ENCODE peak calls at places on chromosomes 3 and 15, in six cellular contexts. Z is body of pancreas, Q is lower leg skin, F is cardiac fibroblast, X is foreskin fibroblast, G is hepatocyte. K is an unnamed sample.

GRCh38 chr3:129702934-129703712 is 96.6 kb upstream of the PLXND1 start:
- DNase-seq in Z (no peak), Q (no peak), F (no peak), X (peak), G (no peak), K (no peak)

GRCh38 chr3:177135841-177136492 is 61.3 kb downstream of the TBL1XR1 start:
- DNase-seq in Z (no peak), Q (no peak), F (no peak), X (no peak), G (peak), K (no peak)

GRCh38 chr3:192899540-192899982 is 18.1 kb downstream of the MB21D2 start:
- DNase-seq in Z (no peak), Q (no peak), F (peak), X (peak), G (no peak), K (no peak)

GRCh38 chr15:32730677-32731654 is 13.2 kb downstream of the GREM1 start:
- DNase-seq in Z (peak), Q (no peak), F (peak), X (no peak), G (peak), K (peak)

GRCh38 chr3:109545746-109546145 is 208.4 kb upstream of the DPPA4 start:
- DNase-seq in Z (no peak), Q (no peak), F (no peak), X (no peak), G (no peak), K (no peak)

GRCh38 chr15:43516801-43517353 is 531 bp upstream of the MAP1A start:
- DNase-seq in Z (no peak), Q (no peak), F (peak), X (peak), G (peak), K (no peak)

GRCh38 chr3:50190921-50191660 is at the start of gene GNAT1:
- DNase-seq in Z (no peak), Q (no peak), F (no peak), X (no peak), G (no peak), K (no peak)

GRCh38 chr3:120410541-120410940 is 40.3 kb downstream of the FSTL1 start:
- DNase-seq in Z (no peak), Q (no peak), F (peak), X (no peak), G (no peak), K (no peak)

GRCh38 chr3:195003893-195004289 is 267.1 kb downstream of the XXYLT1 start:
- DNase-seq in Z (no peak), Q (no peak), F (no peak), X (no peak), G (no peak), K (no peak)

GRCh38 chr15:99495430-99496301 is 70.1 kb upstream of the MEF2A start:
- DNase-seq in Z (no peak), Q (no peak), F (peak), X (peak), G (peak), K (no peak)

GRCh38 chr15:25930931-25931330 is 67.8 kb upstream of the ATP10A start:
- DNase-seq in Z (no peak), Q (no peak), F (no peak), X (no peak), G (no peak), K (no peak)

GRCh38 chr15:67783303-67783702 is 42.0 kb upstream of the SKOR1 start:
- DNase-seq in Z (no peak), Q (no peak), F (no peak), X (no peak), G (no peak), K (no peak)

GRCh38 chr3:166471074-166471753 is 634.0 kb upstream of the BCHE start:
- DNase-seq in Z (no peak), Q (no peak), F (no peak), X (no peak), G (no peak), K (no peak)

GRCh38 chr15:66928101-66928500 is 137.3 kb upstream of the SMAD3 start:
- DNase-seq in Z (no peak), Q (no peak), F (no peak), X (no peak), G (no peak), K (no peak)

GRCh38 chr3:141557961-141558706 is 71.3 kb downstream of the RASA2 start:
- DNase-seq in Z (no peak), Q (no peak), F (no peak), X (no peak), G (peak), K (no peak)

GRCh38 chr15:77533986-77534385 is 98.7 kb downstream of the LINGO1 start:
- DNase-seq in Z (no peak), Q (no peak), F (no peak), X (peak), G (no peak), K (no peak)

GRCh38 chr15:40054746-40055575 is 16.0 kb upstream of the SRP14 start:
- DNase-seq in Z (peak), Q (no peak), F (no peak), X (peak), G (no peak), K (no peak)

GRCh38 chr15:72082176-72082575 is 35.8 kb downstream of the MYO9A start:
- DNase-seq in Z (no peak), Q (no peak), F (no peak), X (no peak), G (no peak), K (no peak)

GRCh38 chr3:156150434-156151066 is 30.2 kb downstream of the KCNAB1 start:
- DNase-seq in Z (peak), Q (peak), F (peak), X (peak), G (peak), K (peak)

GRCh38 chr3:129540776-129541516 is 2.0 kb upstream of the H1-8 start:
- DNase-seq in Z (no peak), Q (no peak), F (no peak), X (no peak), G (no peak), K (no peak)

GRCh38 chr15:101000271-101000681 is 81.1 kb downstream of the LRRK1 start:
- DNase-seq in Z (no peak), Q (peak), F (no peak), X (peak), G (no peak), K (no peak)

GRCh38 chr3:101779808-101780366 is 876 bp downstream of the NXPE3 start:
- DNase-seq in Z (peak), Q (no peak), F (peak), X (peak), G (no peak), K (no peak)

GRCh38 chr15:100879046-100879445 is 585 bp upstream of the ALDH1A3 start:
- DNase-seq in Z (peak), Q (no peak), F (peak), X (no peak), G (no peak), K (no peak)

GRCh38 chr15:78010112-78010511 is 67.4 kb downstream of the TBC1D2B start:
- DNase-seq in Z (no peak), Q (no peak), F (no peak), X (no peak), G (no peak), K (no peak)

GRCh38 chr15:62769604-62770003 is 272.9 kb upstream of the TPM1 start:
- DNase-seq in Z (no peak), Q (no peak), F (peak), X (peak), G (no peak), K (no peak)

GRCh38 chr3:127124135-127124534 is 68.8 kb upstream of the PRR23E start:
- DNase-seq in Z (no peak), Q (no peak), F (peak), X (peak), G (no peak), K (no peak)

GRCh38 chr3:21785765-21786453 is 34.9 kb upstream of the ZNF385D start:
- DNase-seq in Z (no peak), Q (no peak), F (peak), X (no peak), G (no peak), K (no peak)

GRCh38 chr3:120559228-120560061 is 36.7 kb upstream of the NDUFB4 start:
- DNase-seq in Z (no peak), Q (no peak), F (peak), X (peak), G (peak), K (peak)

GRCh38 chr3:196920733-196921132 is 21.6 kb downstream of the NCBP2 start:
- DNase-seq in Z (no peak), Q (no peak), F (no peak), X (no peak), G (no peak), K (no peak)

GRCh38 chr3:129576514-129577345 is 29.7 kb downstream of the PLXND1 start:
- DNase-seq in Z (peak), Q (peak), F (no peak), X (no peak), G (no peak), K (no peak)

GRCh38 chr3:194801378-194802124 is 115.9 kb downstream of the FAM43A start:
- DNase-seq in Z (no peak), Q (no peak), F (no peak), X (no peak), G (no peak), K (no peak)

GRCh38 chr15:70127288-70127746 is 29.6 kb upstream of the TLE3 start:
- DNase-seq in Z (peak), Q (peak), F (peak), X (no peak), G (peak), K (peak)

GRCh38 chr3:59809750-59810444 is 760.1 kb upstream of the CFAP20DC start:
- DNase-seq in Z (no peak), Q (no peak), F (peak), X (peak), G (peak), K (no peak)

GRCh38 chr15:78034495-78035191 is 42.9 kb downstream of the TBC1D2B start:
- DNase-seq in Z (peak), Q (no peak), F (no peak), X (peak), G (no peak), K (no peak)

GRCh38 chr15:89128320-89129122 is 40.3 kb downstream of the ABHD2 start:
- DNase-seq in Z (peak), Q (no peak), F (no peak), X (no peak), G (no peak), K (no peak)

GRCh38 chr3:48130321-48130881 is 57.8 kb downstream of the CDC25A start:
- DNase-seq in Z (peak), Q (peak), F (peak), X (peak), G (peak), K (no peak)

GRCh38 chr3:52530918-52531635 is 2.6 kb downstream of the NT5DC2 start:
- DNase-seq in Z (no peak), Q (peak), F (no peak), X (peak), G (no peak), K (no peak)

GRCh38 chr3:159144891-159145290 is 343.0 kb downstream of the MFSD1 start:
- DNase-seq in Z (no peak), Q (no peak), F (no peak), X (no peak), G (no peak), K (no peak)
- TF ChIP-seq CTCF in Z (no peak), Q (no peak), F (no peak), X (no peak), G (no peak), K (no peak)

GRCh38 chr3:38984110-38984509 is 67.6 kb downstream of the SCN11A start:
- DNase-seq in Z (no peak), Q (no peak), F (no peak), X (no peak), G (no peak), K (no peak)
- TF ChIP-seq CTCF in Z (no peak), Q (no peak), F (no peak), X (no peak), G (no peak), K (no peak)

DNA sequence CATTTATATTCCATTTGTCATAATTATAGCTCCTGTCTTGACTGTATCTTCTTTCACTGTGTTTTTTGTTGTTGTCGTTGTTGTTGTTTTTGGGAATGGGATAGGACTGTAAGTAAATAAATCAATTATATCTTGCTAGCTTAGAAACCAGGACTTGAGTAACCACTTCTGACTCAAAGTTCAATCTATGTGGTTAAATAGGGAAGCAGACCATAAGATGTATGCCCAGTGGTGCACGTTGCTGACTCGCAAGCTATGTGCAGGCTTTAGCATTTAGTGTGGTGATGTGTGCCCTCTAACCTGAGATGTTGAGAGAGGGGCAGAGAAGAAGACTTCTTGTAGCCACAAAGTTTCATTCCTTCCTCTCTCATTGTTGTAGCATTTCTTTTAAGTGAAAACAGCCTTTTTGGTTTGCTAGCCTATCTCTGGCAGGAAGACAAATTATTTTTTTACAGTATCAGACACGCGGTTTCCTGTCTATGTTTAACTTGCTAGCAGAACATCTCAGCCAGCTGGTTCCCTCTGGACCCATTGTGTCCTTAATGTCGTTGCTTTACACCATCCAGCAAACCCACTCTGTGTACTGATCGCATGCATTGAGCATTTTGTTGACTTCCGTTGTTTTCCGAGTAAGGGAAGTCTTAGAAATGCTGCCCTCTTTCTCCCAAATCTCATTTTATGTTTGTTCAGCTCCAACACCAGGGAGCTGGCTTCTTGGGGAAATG is 52.1 kb downstream of the TGFBR2 start:
- DNase-seq in Z (no peak), Q (no peak), F (peak), X (peak), G (no peak), K (no peak)
- TF ChIP-seq CTCF in Z (no peak), Q (no peak), F (no peak), X (no peak), G (no peak), K (no peak)

GRCh38 chr3:16770792-16771191 is 114.0 kb upstream of the PLCL2 start:
- DNase-seq in Z (no peak), Q (no peak), F (no peak), X (no peak), G (no peak), K (no peak)
- TF ChIP-seq CTCF in Z (no peak), Q (no peak), F (no peak), X (no peak), G (no peak), K (no peak)

GRCh38 chr3:117103645-117104044 is 394.1 kb downstream of the TUSC7 start:
- DNase-seq in Z (no peak), Q (no peak), F (no peak), X (peak), G (no peak), K (no peak)
- TF ChIP-seq CTCF in Z (no peak), Q (no peak), F (no peak), X (no peak), G (no peak), K (no peak)

DNA sequence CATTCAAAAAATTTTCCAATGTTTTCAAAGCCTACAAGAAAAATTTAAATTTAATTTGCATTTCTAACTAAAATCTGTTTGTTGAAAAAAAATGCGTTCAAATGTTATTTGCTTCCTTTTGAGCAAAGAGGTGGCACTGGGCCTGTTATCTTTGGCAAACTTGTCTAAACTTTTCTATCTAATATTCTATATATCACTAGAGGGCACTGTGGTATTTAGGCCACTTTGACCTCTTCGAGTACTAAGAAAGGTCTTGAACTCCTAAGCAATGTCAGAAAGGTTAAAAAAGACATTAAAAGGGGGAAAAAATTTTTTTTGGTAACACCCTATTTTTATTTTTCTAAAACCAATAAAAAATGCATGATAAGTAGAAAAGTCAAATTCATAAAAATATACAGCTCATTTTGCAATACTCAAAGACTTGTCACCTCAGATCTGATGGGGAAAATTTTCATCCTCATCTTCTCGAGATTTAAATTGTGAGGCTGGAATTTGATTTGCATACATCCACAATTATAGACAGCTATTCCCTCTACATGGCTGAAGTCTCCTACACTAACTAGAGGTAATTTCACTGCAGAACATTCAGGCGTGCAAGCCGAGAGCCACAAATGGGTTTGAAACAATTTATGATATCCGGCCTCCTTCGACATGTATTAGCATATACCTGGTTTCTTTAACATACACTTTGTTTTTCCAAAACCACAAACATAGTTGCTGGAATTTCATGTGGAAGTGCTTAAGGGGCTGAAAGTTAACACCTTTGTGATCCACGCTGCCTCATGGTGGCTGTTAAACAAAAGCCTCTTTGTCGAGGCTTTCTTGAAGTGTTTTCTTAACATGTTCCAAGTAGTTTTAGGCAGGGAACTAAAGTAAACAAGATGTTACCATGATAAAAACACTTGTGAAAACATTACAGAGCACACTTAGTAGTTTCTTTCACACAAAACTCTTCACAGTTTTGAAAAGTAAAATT is 576.4 kb downstream of the FOXP1 start:
- DNase-seq in Z (peak), Q (no peak), F (peak), X (no peak), G (peak), K (peak)
- TF ChIP-seq CTCF in Z (peak), Q (no peak), F (no peak), X (peak), G (peak), K (no peak)

GRCh38 chr15:80242132-80242769 is 9.8 kb downstream of the CTXND1 start:
- DNase-seq in Z (peak), Q (no peak), F (peak), X (peak), G (peak), K (peak)
- TF ChIP-seq CTCF in Z (peak), Q (no peak), F (peak), X (peak), G (peak), K (peak)